ENCODE peak calls at places on chromosomes 12 and 14, in five cellular contexts. T is IMR-90, H is HepG2, O is endothelial cell of umbilical vein, V is ovary. Y is an unnamed sample.

GRCh38 chr14:26385302-26385701 is 212.5 kb downstream of the NOVA1 start:
- DNase-seq in T (no peak), H (no peak), O (no peak), V (no peak), Y (no peak)

GRCh38 chr12:45477526-45477925 is 252.0 kb upstream of the ARID2 start:
- DNase-seq in T (no peak), H (no peak), O (no peak), V (no peak), Y (no peak)

GRCh38 chr14:64113279-64113678 is 180.9 kb downstream of the ESR2 start:
- DNase-seq in T (no peak), H (no peak), O (no peak), V (no peak), Y (no peak)

GRCh38 chr12:107131832-107132616 is 38.7 kb upstream of the CRY1 start:
- DNase-seq in T (peak; percentile 68), H (peak; percentile 49), O (peak; percentile 65), V (no peak), Y (peak; percentile 60)

GRCh38 chr14:41597647-41598046 is 9.0 kb upstream of the LRFN5 start:
- DNase-seq in T (no peak), H (no peak), O (no peak), V (no peak), Y (no peak)

GRCh38 chr12:80484778-80485177 is 40.7 kb downstream of the PTPRQ start:
- DNase-seq in T (no peak), H (no peak), O (no peak), V (no peak), Y (no peak)

GRCh38 chr14:63654346-63654745 is 12.7 kb upstream of the WDR89 start:
- DNase-seq in T (peak; percentile 74), H (no peak), O (no peak), V (no peak), Y (no peak)

GRCh38 chr12:54840293-54840692 is 14.0 kb upstream of the MUCL1 start:
- DNase-seq in T (no peak), H (no peak), O (no peak), V (no peak), Y (no peak)

GRCh38 chr14:39102265-39102968 is 618 bp downstream of the SEC23A start:
- DNase-seq in T (peak; percentile 44), H (peak; percentile 98), O (peak; percentile 58), V (no peak), Y (no peak)

GRCh38 chr12:105899589-105899988 is 239.2 kb downstream of the NUAK1 start:
- DNase-seq in T (no peak), H (no peak), O (no peak), V (no peak), Y (no peak)

GRCh38 chr14:61466249-61466904 is 145.0 kb downstream of the PRKCH start:
- DNase-seq in T (peak; percentile 98), H (peak; percentile 69), O (peak; percentile 42), V (peak; percentile 70), Y (no peak)

GRCh38 chr12:107320929-107321618 is 227.7 kb upstream of the CRY1 start:
- DNase-seq in T (peak; percentile 26), H (no peak), O (no peak), V (no peak), Y (no peak)

GRCh38 chr14:89406941-89407340 is 10.1 kb downstream of the FOXN3 start:
- DNase-seq in T (no peak), H (no peak), O (peak; percentile 30), V (no peak), Y (peak; percentile 21)

GRCh38 chr12:111596985-111597730 is 2.0 kb downstream of the ATXN2 start:
- DNase-seq in T (peak; percentile 55), H (peak; percentile 70), O (peak; percentile 81), V (peak; percentile 37), Y (peak; percentile 17)

GRCh38 chr12:111598637-111599458 is at the start of gene ATXN2:
- DNase-seq in T (no peak), H (no peak), O (peak; percentile 46), V (no peak), Y (peak; percentile 42)

GRCh38 chr12:111599459-111600295 is 562 bp upstream of the ATXN2 start:
- DNase-seq in T (peak; percentile 95), H (peak; percentile 81), O (peak; percentile 89), V (peak; percentile 93), Y (peak; percentile 77)

GRCh38 chr12:111600296-111600562 is 1.1 kb upstream of the ATXN2 start:
- DNase-seq in T (no peak), H (peak; percentile 84), O (no peak), V (no peak), Y (no peak)

GRCh38 chr12:111597731-111598636 is 1.1 kb downstream of the ATXN2 start:
- DNase-seq in T (no peak), H (no peak), O (peak; percentile 31), V (peak; percentile 76), Y (no peak)
- TF ChIP-seq POLR2A in T (no peak), H (no peak), O (no peak), V (peak; percentile 4), Y (no peak)

GRCh38 chr12:50132505-50133135 is 20.6 kb downstream of the COX14 start:
- DNase-seq in T (peak; percentile 61), H (peak; percentile 48), O (no peak), V (no peak), Y (peak; percentile 28)

GRCh38 chr12:50121636-50122035 is 9.6 kb downstream of the COX14 start:
- DNase-seq in T (no peak), H (no peak), O (no peak), V (no peak), Y (no peak)

GRCh38 chr12:50129297-50129696 is 17.3 kb downstream of the COX14 start:
- DNase-seq in T (no peak), H (no peak), O (no peak), V (no peak), Y (no peak)

DNA sequence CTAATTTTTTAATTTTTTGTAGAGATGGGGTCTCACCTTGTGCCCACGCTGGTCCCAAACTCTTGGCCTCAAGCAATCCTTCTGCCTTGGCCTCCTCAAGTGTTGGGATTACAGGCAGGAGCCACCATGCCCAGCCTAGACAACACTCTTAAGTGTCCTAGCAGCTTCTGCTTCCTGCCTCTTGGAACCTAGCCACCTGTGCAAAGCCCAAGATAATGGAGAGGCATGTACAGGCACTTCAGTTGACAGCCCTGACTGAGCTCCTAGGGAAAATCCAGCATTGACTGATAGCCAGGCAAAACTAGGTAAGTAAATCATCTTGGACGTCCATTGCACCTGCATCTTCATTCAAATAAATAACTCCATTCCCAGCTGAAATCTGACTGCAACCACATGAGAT is 15.5 kb downstream of the COX14 start:
- DNase-seq in T (no peak), H (no peak), O (no peak), V (no peak), Y (no peak)
- H3K27ac ChIP-seq in T (no peak overlapping the region), H (no peak overlapping the region), O (no peak overlapping the region), V (no peak overlapping the region), Y (no peak overlapping the region)

DNA sequence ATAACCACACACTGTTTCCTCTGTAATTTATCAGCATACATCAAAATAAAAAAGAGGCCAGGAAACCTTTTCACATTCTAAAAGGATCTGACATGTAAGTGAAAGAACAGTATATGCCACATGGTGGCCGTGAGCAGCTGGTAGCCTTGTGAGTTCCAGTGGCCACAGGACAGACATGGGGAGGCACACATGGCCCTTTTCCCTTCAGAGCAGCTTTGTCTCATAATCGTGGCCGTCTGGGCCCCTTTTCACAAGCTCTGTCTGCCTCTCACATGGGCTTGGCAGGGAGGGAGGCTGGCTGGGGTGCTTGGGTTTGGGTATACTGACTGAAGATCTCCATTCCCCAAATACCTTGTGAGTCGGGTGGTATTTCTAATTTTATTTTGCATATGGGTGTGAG is 1.5 kb upstream of the ZDHHC22 start:
- DNase-seq in T (no peak), H (no peak), O (no peak), V (no peak), Y (no peak)
- H3K4me3 ChIP-seq in T (no peak overlapping the region), H (no peak overlapping the region), O (no peak overlapping the region), V (no peak overlapping the region), Y (no peak overlapping the region)

GRCh38 chr14:74495356-74495755 is 1.8 kb downstream of the ISCA2 start:
- DNase-seq in T (no peak), H (no peak), O (no peak), V (no peak), Y (no peak)

GRCh38 chr14:74491952-74492351 is 1.2 kb downstream of the NPC2 start:
- DNase-seq in T (peak; percentile 40), H (peak; percentile 60), O (peak; percentile 26), V (no peak), Y (no peak)

GRCh38 chr14:74488788-74489397 is 4.2 kb downstream of the NPC2 start:
- DNase-seq in T (peak; percentile 67), H (no peak), O (peak; percentile 86), V (no peak), Y (no peak)

GRCh38 chr14:74492413-74493342 is at the start of gene NPC2:
- DNase-seq in T (no peak), H (no peak), O (peak; percentile 45), V (no peak), Y (no peak)

GRCh38 chr14:74493343-74494261 is at the start of gene ISCA2:
- DNase-seq in T (peak; percentile 99), H (peak; percentile 98), O (peak; percentile 99), V (peak; percentile 99), Y (peak; percentile 98)
- TF ChIP-seq POLR2A in T (peak; percentile 63), H (peak; percentile 69), O (no peak), V (peak; percentile 85), Y (no peak)

GRCh38 chr14:92586966-92587365 is 73.4 kb downstream of the RIN3 start:
- DNase-seq in T (no peak), H (no peak), O (no peak), V (no peak), Y (no peak)
- H3K27ac ChIP-seq in T (peak overlapping the region; percentile 65), H (no peak overlapping the region), O (no peak overlapping the region), V (peak overlapping the region; percentile 72), Y (peak overlapping the region; percentile 47)

Y was measured in tibial nerve.